ENCODE peak calls at places on chromosomes 3 and 15, in ten cellular contexts. One of them, this sample, is unnamed.

GRCh38 chr3:93969443-93969842 is 4.3 kb downstream of the PROS1 start:
- DNase-seq in HFFc6: peak
- DNase-seq in colonic mucosa: no peak
- DNase-seq in prostate gland: no peak
- DNase-seq in astrocyte of the cerebellum: no peak
- DNase-seq in mucosa of descending colon: no peak
- DNase-seq in psoas muscle: no peak
- DNase-seq in heart right ventricle: no peak
- DNase-seq in neural crest cell: no peak
- DNase-seq in ovary: no peak
- DNase-seq in this sample: no peak

GRCh38 chr15:74798388-74799254 is 14.0 kb upstream of the LMAN1L start:
- DNase-seq in HFFc6: no peak
- DNase-seq in colonic mucosa: peak
- DNase-seq in prostate gland: peak
- DNase-seq in astrocyte of the cerebellum: no peak
- DNase-seq in mucosa of descending colon: peak
- DNase-seq in psoas muscle: peak
- DNase-seq in heart right ventricle: no peak
- DNase-seq in neural crest cell: no peak
- DNase-seq in ovary: no peak
- DNase-seq in this sample: peak

GRCh38 chr15:73956276-73957086 is 30.2 kb downstream of the LOXL1 start:
- DNase-seq in HFFc6: peak
- DNase-seq in colonic mucosa: no peak
- DNase-seq in prostate gland: no peak
- DNase-seq in astrocyte of the cerebellum: peak
- DNase-seq in mucosa of descending colon: no peak
- DNase-seq in psoas muscle: no peak
- DNase-seq in heart right ventricle: no peak
- DNase-seq in neural crest cell: no peak
- DNase-seq in ovary: peak
- DNase-seq in this sample: no peak

GRCh38 chr3:157160652-157161480 is 919 bp upstream of the CCNL1 start:
- DNase-seq in HFFc6: peak
- DNase-seq in colonic mucosa: peak
- DNase-seq in prostate gland: peak
- DNase-seq in astrocyte of the cerebellum: peak
- DNase-seq in mucosa of descending colon: peak
- DNase-seq in psoas muscle: peak
- DNase-seq in heart right ventricle: peak
- DNase-seq in neural crest cell: no peak
- DNase-seq in ovary: peak
- DNase-seq in this sample: peak

GRCh38 chr15:99442268-99442897 is 123.4 kb upstream of the MEF2A start:
- DNase-seq in HFFc6: peak
- DNase-seq in colonic mucosa: no peak
- DNase-seq in prostate gland: peak
- DNase-seq in astrocyte of the cerebellum: peak
- DNase-seq in mucosa of descending colon: no peak
- DNase-seq in psoas muscle: peak
- DNase-seq in heart right ventricle: peak
- DNase-seq in neural crest cell: no peak
- DNase-seq in ovary: peak
- DNase-seq in this sample: no peak

GRCh38 chr15:92810418-92811138 is 89.5 kb upstream of the CHD2 start:
- DNase-seq in HFFc6: peak
- DNase-seq in colonic mucosa: peak
- DNase-seq in prostate gland: peak
- DNase-seq in astrocyte of the cerebellum: no peak
- DNase-seq in mucosa of descending colon: peak
- DNase-seq in psoas muscle: peak
- DNase-seq in heart right ventricle: peak
- DNase-seq in neural crest cell: peak
- DNase-seq in ovary: peak
- DNase-seq in this sample: no peak

GRCh38 chr3:177979684-177980083 is 556.6 kb upstream of the KCNMB2 start:
- DNase-seq in HFFc6: no peak
- DNase-seq in colonic mucosa: no peak
- DNase-seq in prostate gland: no peak
- DNase-seq in astrocyte of the cerebellum: no peak
- DNase-seq in mucosa of descending colon: no peak
- DNase-seq in psoas muscle: no peak
- DNase-seq in heart right ventricle: no peak
- DNase-seq in neural crest cell: no peak
- DNase-seq in ovary: no peak
- DNase-seq in this sample: no peak

GRCh38 chr3:29593802-29594201 is 312.9 kb downstream of the RBMS3 start:
- DNase-seq in HFFc6: no peak
- DNase-seq in colonic mucosa: no peak
- DNase-seq in prostate gland: no peak
- DNase-seq in astrocyte of the cerebellum: no peak
- DNase-seq in mucosa of descending colon: no peak
- DNase-seq in psoas muscle: no peak
- DNase-seq in heart right ventricle: no peak
- DNase-seq in neural crest cell: no peak
- DNase-seq in ovary: no peak
- DNase-seq in this sample: no peak

GRCh38 chr3:115986555-115987207 is 363.4 kb downstream of the GAP43 start:
- DNase-seq in HFFc6: peak
- DNase-seq in colonic mucosa: no peak
- DNase-seq in prostate gland: no peak
- DNase-seq in astrocyte of the cerebellum: no peak
- DNase-seq in mucosa of descending colon: no peak
- DNase-seq in psoas muscle: no peak
- DNase-seq in heart right ventricle: no peak
- DNase-seq in neural crest cell: no peak
- DNase-seq in ovary: no peak
- DNase-seq in this sample: no peak

GRCh38 chr15:64149424-64150235 is 1.9 kb upstream of the SNX22 start:
- DNase-seq in HFFc6: peak
- DNase-seq in colonic mucosa: peak
- DNase-seq in prostate gland: no peak
- DNase-seq in astrocyte of the cerebellum: no peak
- DNase-seq in mucosa of descending colon: no peak
- DNase-seq in psoas muscle: no peak
- DNase-seq in heart right ventricle: no peak
- DNase-seq in neural crest cell: no peak
- DNase-seq in ovary: no peak
- DNase-seq in this sample: no peak

GRCh38 chr3:134373278-134373941 is 837 bp downstream of the AMOTL2 start:
- DNase-seq in HFFc6: peak
- DNase-seq in colonic mucosa: peak
- DNase-seq in prostate gland: peak
- DNase-seq in astrocyte of the cerebellum: peak
- DNase-seq in mucosa of descending colon: peak
- DNase-seq in psoas muscle: peak
- DNase-seq in heart right ventricle: peak
- DNase-seq in neural crest cell: peak
- DNase-seq in ovary: peak
- DNase-seq in this sample: peak

GRCh38 chr3:51994530-51994929 is 1.2 kb downstream of the RPL29 start:
- DNase-seq in HFFc6: no peak
- DNase-seq in colonic mucosa: no peak
- DNase-seq in prostate gland: no peak
- DNase-seq in astrocyte of the cerebellum: no peak
- DNase-seq in mucosa of descending colon: no peak
- DNase-seq in psoas muscle: no peak
- DNase-seq in heart right ventricle: no peak
- DNase-seq in neural crest cell: no peak
- DNase-seq in ovary: no peak
- DNase-seq in this sample: no peak

GRCh38 chr3:183924956-183925355 is 40.3 kb upstream of the PARL start:
- DNase-seq in HFFc6: peak
- DNase-seq in colonic mucosa: no peak
- DNase-seq in prostate gland: no peak
- DNase-seq in astrocyte of the cerebellum: no peak
- DNase-seq in mucosa of descending colon: no peak
- DNase-seq in psoas muscle: no peak
- DNase-seq in heart right ventricle: no peak
- DNase-seq in neural crest cell: no peak
- DNase-seq in ovary: no peak
- DNase-seq in this sample: no peak

GRCh38 chr3:180631317-180631716 is 29.4 kb downstream of the TTC14 start:
- DNase-seq in HFFc6: no peak
- DNase-seq in colonic mucosa: no peak
- DNase-seq in prostate gland: no peak
- DNase-seq in astrocyte of the cerebellum: no peak
- DNase-seq in mucosa of descending colon: no peak
- DNase-seq in psoas muscle: no peak
- DNase-seq in heart right ventricle: no peak
- DNase-seq in neural crest cell: no peak
- DNase-seq in ovary: no peak
- DNase-seq in this sample: no peak

GRCh38 chr3:109804697-109805096 is 467.4 kb upstream of the DPPA4 start:
- DNase-seq in HFFc6: no peak
- DNase-seq in colonic mucosa: no peak
- DNase-seq in prostate gland: no peak
- DNase-seq in astrocyte of the cerebellum: no peak
- DNase-seq in mucosa of descending colon: no peak
- DNase-seq in psoas muscle: no peak
- DNase-seq in heart right ventricle: no peak
- DNase-seq in neural crest cell: no peak
- DNase-seq in ovary: no peak
- DNase-seq in this sample: no peak

GRCh38 chr15:40906947-40907802 is 12.9 kb downstream of the VPS18 start:
- DNase-seq in HFFc6: no peak
- DNase-seq in colonic mucosa: peak
- DNase-seq in prostate gland: no peak
- DNase-seq in astrocyte of the cerebellum: no peak
- DNase-seq in mucosa of descending colon: peak
- DNase-seq in psoas muscle: no peak
- DNase-seq in heart right ventricle: peak
- DNase-seq in neural crest cell: no peak
- DNase-seq in ovary: peak
- DNase-seq in this sample: peak

GRCh38 chr15:83372434-83372873 is 74.7 kb upstream of the SH3GL3 start:
- DNase-seq in HFFc6: peak
- DNase-seq in colonic mucosa: no peak
- DNase-seq in prostate gland: no peak
- DNase-seq in astrocyte of the cerebellum: no peak
- DNase-seq in mucosa of descending colon: no peak
- DNase-seq in psoas muscle: no peak
- DNase-seq in heart right ventricle: no peak
- DNase-seq in neural crest cell: no peak
- DNase-seq in ovary: no peak
- DNase-seq in this sample: no peak

GRCh38 chr3:25448750-25449684 is 21.0 kb downstream of the RARB start:
- DNase-seq in HFFc6: peak
- DNase-seq in colonic mucosa: peak
- DNase-seq in prostate gland: peak
- DNase-seq in astrocyte of the cerebellum: peak
- DNase-seq in mucosa of descending colon: peak
- DNase-seq in psoas muscle: peak
- DNase-seq in heart right ventricle: peak
- DNase-seq in neural crest cell: no peak
- DNase-seq in ovary: peak
- DNase-seq in this sample: peak

GRCh38 chr15:66948294-66948693 is 117.1 kb upstream of the SMAD3 start:
- DNase-seq in HFFc6: peak
- DNase-seq in colonic mucosa: no peak
- DNase-seq in prostate gland: no peak
- DNase-seq in astrocyte of the cerebellum: no peak
- DNase-seq in mucosa of descending colon: no peak
- DNase-seq in psoas muscle: no peak
- DNase-seq in heart right ventricle: no peak
- DNase-seq in neural crest cell: no peak
- DNase-seq in ovary: no peak
- DNase-seq in this sample: no peak

GRCh38 chr15:63474810-63475316 is 29.5 kb upstream of the USP3 start:
- DNase-seq in HFFc6: no peak
- DNase-seq in colonic mucosa: peak
- DNase-seq in prostate gland: peak
- DNase-seq in astrocyte of the cerebellum: no peak
- DNase-seq in mucosa of descending colon: peak
- DNase-seq in psoas muscle: no peak
- DNase-seq in heart right ventricle: no peak
- DNase-seq in neural crest cell: no peak
- DNase-seq in ovary: no peak
- DNase-seq in this sample: peak

GRCh38 chr3:171282041-171282440 is 178.2 kb downstream of the TNIK start:
- DNase-seq in HFFc6: peak
- DNase-seq in colonic mucosa: peak
- DNase-seq in prostate gland: no peak
- DNase-seq in astrocyte of the cerebellum: peak
- DNase-seq in mucosa of descending colon: no peak
- DNase-seq in psoas muscle: no peak
- DNase-seq in heart right ventricle: peak
- DNase-seq in neural crest cell: no peak
- DNase-seq in ovary: no peak
- DNase-seq in this sample: no peak

GRCh38 chr3:36603423-36603822 is 160.9 kb downstream of the DCLK3 start:
- DNase-seq in HFFc6: no peak
- DNase-seq in colonic mucosa: no peak
- DNase-seq in prostate gland: no peak
- DNase-seq in astrocyte of the cerebellum: no peak
- DNase-seq in mucosa of descending colon: no peak
- DNase-seq in psoas muscle: no peak
- DNase-seq in heart right ventricle: no peak
- DNase-seq in neural crest cell: no peak
- DNase-seq in ovary: no peak
- DNase-seq in this sample: no peak
- TF ChIP-seq CTCF in HFFc6: no peak
- TF ChIP-seq CTCF in colonic mucosa: no peak
- TF ChIP-seq CTCF in prostate gland: no peak
- TF ChIP-seq CTCF in astrocyte of the cerebellum: no peak
- TF ChIP-seq CTCF in mucosa of descending colon: no peak
- TF ChIP-seq CTCF in psoas muscle: no peak
- TF ChIP-seq CTCF in heart right ventricle: no peak
- TF ChIP-seq CTCF in neural crest cell: no peak
- TF ChIP-seq CTCF in ovary: no peak
- TF ChIP-seq CTCF in this sample: no peak

GRCh38 chr15:60790641-60791040 is 311.7 kb upstream of the ICE2 start:
- DNase-seq in HFFc6: no peak
- DNase-seq in colonic mucosa: no peak
- DNase-seq in prostate gland: no peak
- DNase-seq in astrocyte of the cerebellum: no peak
- DNase-seq in mucosa of descending colon: no peak
- DNase-seq in psoas muscle: no peak
- DNase-seq in heart right ventricle: no peak
- DNase-seq in neural crest cell: no peak
- DNase-seq in ovary: no peak
- DNase-seq in this sample: no peak
- TF ChIP-seq CTCF in HFFc6: no peak
- TF ChIP-seq CTCF in colonic mucosa: no peak
- TF ChIP-seq CTCF in prostate gland: no peak
- TF ChIP-seq CTCF in astrocyte of the cerebellum: no peak
- TF ChIP-seq CTCF in mucosa of descending colon: no peak
- TF ChIP-seq CTCF in psoas muscle: no peak
- TF ChIP-seq CTCF in heart right ventricle: no peak
- TF ChIP-seq CTCF in neural crest cell: no peak
- TF ChIP-seq CTCF in ovary: no peak
- TF ChIP-seq CTCF in this sample: no peak

GRCh38 chr3:132535575-132536441 is 61.3 kb upstream of the ACKR4 start:
- DNase-seq in HFFc6: peak
- DNase-seq in colonic mucosa: peak
- DNase-seq in prostate gland: peak
- DNase-seq in astrocyte of the cerebellum: peak
- DNase-seq in mucosa of descending colon: peak
- DNase-seq in psoas muscle: no peak
- DNase-seq in heart right ventricle: peak
- DNase-seq in neural crest cell: peak
- DNase-seq in ovary: peak
- DNase-seq in this sample: no peak
- TF ChIP-seq CTCF in HFFc6: peak
- TF ChIP-seq CTCF in colonic mucosa: peak
- TF ChIP-seq CTCF in prostate gland: peak
- TF ChIP-seq CTCF in astrocyte of the cerebellum: peak
- TF ChIP-seq CTCF in mucosa of descending colon: peak
- TF ChIP-seq CTCF in psoas muscle: peak
- TF ChIP-seq CTCF in heart right ventricle: peak
- TF ChIP-seq CTCF in neural crest cell: peak
- TF ChIP-seq CTCF in ovary: peak
- TF ChIP-seq CTCF in this sample: peak

GRCh38 chr3:160928183-160928718 is 172.2 kb downstream of the PPM1L start:
- DNase-seq in HFFc6: no peak
- DNase-seq in colonic mucosa: no peak
- DNase-seq in prostate gland: no peak
- DNase-seq in astrocyte of the cerebellum: no peak
- DNase-seq in mucosa of descending colon: no peak
- DNase-seq in psoas muscle: no peak
- DNase-seq in heart right ventricle: no peak
- DNase-seq in neural crest cell: no peak
- DNase-seq in ovary: no peak
- DNase-seq in this sample: no peak
- TF ChIP-seq CTCF in HFFc6: no peak
- TF ChIP-seq CTCF in colonic mucosa: no peak
- TF ChIP-seq CTCF in prostate gland: no peak
- TF ChIP-seq CTCF in astrocyte of the cerebellum: no peak
- TF ChIP-seq CTCF in mucosa of descending colon: no peak
- TF ChIP-seq CTCF in psoas muscle: peak
- TF ChIP-seq CTCF in heart right ventricle: no peak
- TF ChIP-seq CTCF in neural crest cell: no peak
- TF ChIP-seq CTCF in ovary: no peak
- TF ChIP-seq CTCF in this sample: no peak